ENCODE peak calls at places on chromosomes 6 and 20, in six cellular contexts. B is progenitor cell of endocrine pancreas, H is MM.1S, R is mesothelial cell of epicardium, U is astrocyte of the spinal cord, M is left lung. Z is an unnamed sample.

GRCh38 chr6:13163161-13163944 is 165.0 kb downstream of the TBC1D7 start:
- DNase-seq in B (no peak), H (no peak), R (no peak), U (no peak), M (no peak), Z (no peak)

GRCh38 chr6:34578445-34579262 is 22.5 kb upstream of the SPDEF start:
- DNase-seq in B (no peak), H (no peak), R (no peak), U (no peak), M (no peak), Z (no peak)

GRCh38 chr6:55963301-55963700 is 87.9 kb upstream of the BMP5 start:
- DNase-seq in B (no peak), H (no peak), R (no peak), U (no peak), M (no peak), Z (no peak)

GRCh38 chr20:30168025-30168799 is 1089.3 kb upstream of the DEFB115 start:
- DNase-seq in B (no peak), H (no peak), R (no peak), U (no peak), M (peak), Z (no peak)

GRCh38 chr20:50491168-50491567 is 19.0 kb upstream of the PTPN1 start:
- DNase-seq in B (no peak), H (no peak), R (no peak), U (no peak), M (no peak), Z (no peak)

GRCh38 chr6:79453558-79454042 is 83.6 kb downstream of the LCA5 start:
- DNase-seq in B (no peak), H (no peak), R (no peak), U (peak), M (no peak), Z (no peak)

GRCh38 chr6:90079555-90080490 is 185.6 kb downstream of the GJA10 start:
- DNase-seq in B (no peak), H (no peak), R (no peak), U (no peak), M (no peak), Z (no peak)

GRCh38 chr6:107692351-107692750 is 131.8 kb downstream of the SCML4 start:
- DNase-seq in B (no peak), H (no peak), R (no peak), U (peak), M (no peak), Z (no peak)

GRCh38 chr6:152206072-152206818 is 398.8 kb downstream of the ESR1 start:
- DNase-seq in B (no peak), H (no peak), R (no peak), U (no peak), M (no peak), Z (no peak)

GRCh38 chr6:14910692-14911547 is 334.9 kb upstream of the JARID2 start:
- DNase-seq in B (no peak), H (no peak), R (no peak), U (no peak), M (peak), Z (no peak)

GRCh38 chr20:95215-95614 is 7.7 kb downstream of the DEFB125 start:
- DNase-seq in B (no peak), H (no peak), R (no peak), U (no peak), M (no peak), Z (no peak)

GRCh38 chr6:37897321-37897720 is 77.8 kb downstream of the ZFAND3 start:
- DNase-seq in B (no peak), H (no peak), R (no peak), U (peak), M (no peak), Z (no peak)

GRCh38 chr20:9440891-9441290 is 73.5 kb upstream of the LAMP5 start:
- DNase-seq in B (no peak), H (no peak), R (no peak), U (no peak), M (no peak), Z (no peak)

GRCh38 chr20:35232575-35232974 is 6.1 kb downstream of the MMP24 start:
- DNase-seq in B (no peak), H (no peak), R (no peak), U (peak), M (no peak), Z (no peak)

GRCh38 chr6:30227242-30227722 is 14.1 kb upstream of the TRIM26 start:
- DNase-seq in B (no peak), H (no peak), R (no peak), U (no peak), M (no peak), Z (no peak)

GRCh38 chr6:43644940-43645612 is at the start of gene RSPH9:
- DNase-seq in B (peak), H (peak), R (peak), U (peak), M (peak), Z (no peak)

GRCh38 chr6:63644668-63645326 is 9.2 kb downstream of the PHF3 start:
- DNase-seq in B (no peak), H (no peak), R (no peak), U (peak), M (no peak), Z (no peak)

GRCh38 chr6:56370591-56371198 is 123.3 kb upstream of the COL21A1 start:
- DNase-seq in B (no peak), H (peak), R (no peak), U (peak), M (no peak), Z (no peak)

GRCh38 chr6:15430181-15430580 is 184.3 kb downstream of the JARID2 start:
- DNase-seq in B (no peak), H (no peak), R (no peak), U (no peak), M (no peak), Z (no peak)

GRCh38 chr6:81999270-81999669 is 246.8 kb upstream of the TENT5A start:
- DNase-seq in B (no peak), H (no peak), R (no peak), U (peak), M (no peak), Z (no peak)

GRCh38 chr20:57224641-57225138 is 41.8 kb downstream of the BMP7 start:
- DNase-seq in B (no peak), H (no peak), R (peak), U (no peak), M (no peak), Z (no peak)

GRCh38 chr20:49319204-49319809 is 41.5 kb upstream of the ZNFX1 start:
- DNase-seq in B (no peak), H (no peak), R (no peak), U (no peak), M (no peak), Z (no peak)

GRCh38 chr6:163170294-163170883 is 244.1 kb upstream of the QKI start:
- DNase-seq in B (no peak), H (peak), R (no peak), U (no peak), M (no peak), Z (no peak)

GRCh38 chr20:10936786-10937185 is 263.0 kb upstream of the JAG1 start:
- DNase-seq in B (no peak), H (no peak), R (no peak), U (no peak), M (no peak), Z (no peak)

GRCh38 chr20:13231031-13231752 is 10.1 kb downstream of the ISM1 start:
- DNase-seq in B (no peak), H (no peak), R (no peak), U (peak), M (no peak), Z (peak)

GRCh38 chr6:138105446-138105845 is 1.8 kb downstream of the PERP start:
- DNase-seq in B (no peak), H (peak), R (no peak), U (no peak), M (no peak), Z (no peak)

GRCh38 chr20:21090738-21091120 is 15.4 kb downstream of the LINC00237 start:
- DNase-seq in B (no peak), H (no peak), R (no peak), U (no peak), M (no peak), Z (peak)

GRCh38 chr20:62808211-62808865 is 3.7 kb downstream of the OGFR start:
- DNase-seq in B (peak), H (peak), R (peak), U (peak), M (peak), Z (no peak)

GRCh38 chr20:19691125-19691524 is 66.9 kb upstream of the RIN2 start:
- DNase-seq in B (no peak), H (no peak), R (no peak), U (no peak), M (no peak), Z (no peak)

GRCh38 chr6:150100745-150101144 is 31.8 kb upstream of the ULBP3 start:
- DNase-seq in B (no peak), H (no peak), R (no peak), U (no peak), M (no peak), Z (no peak)

GRCh38 chr6:165098165-165098564 is 211.2 kb downstream of the C6orf118 start:
- DNase-seq in B (no peak), H (no peak), R (no peak), U (no peak), M (no peak), Z (no peak)

GRCh38 chr6:47414517-47415167 is 62.9 kb upstream of the CD2AP start:
- DNase-seq in B (no peak), H (peak), R (no peak), U (peak), M (no peak), Z (no peak)

GRCh38 chr6:35508027-35508426 is 4.7 kb downstream of the TULP1 start:
- DNase-seq in B (no peak), H (no peak), R (no peak), U (no peak), M (no peak), Z (no peak)

GRCh38 chr6:1336246-1336843 is 24.4 kb downstream of the FOXQ1 start:
- DNase-seq in B (peak), H (peak), R (no peak), U (no peak), M (no peak), Z (peak)
- TF ChIP-seq CTCF in B (peak), H (peak), R (no peak), U (peak), M (no peak), Z (no peak)

DNA sequence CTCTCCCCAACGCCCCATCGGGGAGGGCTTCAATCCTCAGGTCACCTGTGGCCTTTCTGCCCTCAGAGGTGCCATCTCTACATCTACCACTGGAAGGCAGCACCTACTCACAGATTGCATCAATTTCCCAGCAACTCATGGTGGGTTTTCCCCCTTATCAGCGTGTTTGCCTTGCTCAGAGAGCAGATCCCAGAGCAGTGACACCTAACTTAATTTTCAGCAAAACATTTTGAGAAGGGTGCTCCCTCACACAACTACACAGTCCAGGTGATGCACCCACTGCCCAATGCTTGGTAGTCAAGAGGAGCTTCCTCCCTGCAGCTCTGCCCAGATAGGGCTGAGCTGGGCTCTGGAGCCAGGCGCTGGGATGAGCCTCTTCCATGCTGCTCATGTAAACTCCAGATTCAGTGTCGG is 48.2 kb downstream of the PLG start:
- DNase-seq in B (peak), H (no peak), R (no peak), U (no peak), M (no peak), Z (no peak)
- TF ChIP-seq CTCF in B (peak), H (peak), R (no peak), U (no peak), M (no peak), Z (no peak)

GRCh38 chr6:111798281-111798725 is 74.9 kb downstream of the FYN start:
- DNase-seq in B (no peak), H (no peak), R (no peak), U (no peak), M (no peak), Z (no peak)

GRCh38 chr6:111800821-111801220 is 72.4 kb downstream of the FYN start:
- DNase-seq in B (no peak), H (no peak), R (no peak), U (no peak), M (no peak), Z (no peak)

GRCh38 chr6:111800468-111800760 is 72.8 kb downstream of the FYN start:
- DNase-seq in B (no peak), H (no peak), R (no peak), U (no peak), M (no peak), Z (no peak)

GRCh38 chr6:111802720-111803119 is 70.5 kb downstream of the FYN start:
- DNase-seq in B (no peak), H (no peak), R (no peak), U (no peak), M (no peak), Z (no peak)

GRCh38 chr6:111799576-111800467 is 73.4 kb downstream of the FYN start:
- DNase-seq in B (no peak), H (no peak), R (no peak), U (no peak), M (no peak), Z (no peak)
- TF ChIP-seq CTCF in B (peak), H (no peak), R (no peak), U (no peak), M (no peak), Z (no peak)

GRCh38 chr20:3890410-3890751 is 1.2 kb downstream of the PANK2 start:
- DNase-seq in B (no peak), H (no peak), R (no peak), U (peak), M (no peak), Z (no peak)

GRCh38 chr20:3889489-3890409 is 562 bp downstream of the PANK2 start:
- DNase-seq in B (peak), H (peak), R (peak), U (no peak), M (peak), Z (no peak)

GRCh38 chr20:3890999-3891929 is 2.1 kb downstream of the PANK2 start:
- DNase-seq in B (no peak), H (no peak), R (no peak), U (no peak), M (no peak), Z (no peak)

GRCh38 chr20:3887870-3888614 is 1.1 kb upstream of the PANK2 start:
- DNase-seq in B (no peak), H (no peak), R (no peak), U (no peak), M (peak), Z (no peak)

DNA sequence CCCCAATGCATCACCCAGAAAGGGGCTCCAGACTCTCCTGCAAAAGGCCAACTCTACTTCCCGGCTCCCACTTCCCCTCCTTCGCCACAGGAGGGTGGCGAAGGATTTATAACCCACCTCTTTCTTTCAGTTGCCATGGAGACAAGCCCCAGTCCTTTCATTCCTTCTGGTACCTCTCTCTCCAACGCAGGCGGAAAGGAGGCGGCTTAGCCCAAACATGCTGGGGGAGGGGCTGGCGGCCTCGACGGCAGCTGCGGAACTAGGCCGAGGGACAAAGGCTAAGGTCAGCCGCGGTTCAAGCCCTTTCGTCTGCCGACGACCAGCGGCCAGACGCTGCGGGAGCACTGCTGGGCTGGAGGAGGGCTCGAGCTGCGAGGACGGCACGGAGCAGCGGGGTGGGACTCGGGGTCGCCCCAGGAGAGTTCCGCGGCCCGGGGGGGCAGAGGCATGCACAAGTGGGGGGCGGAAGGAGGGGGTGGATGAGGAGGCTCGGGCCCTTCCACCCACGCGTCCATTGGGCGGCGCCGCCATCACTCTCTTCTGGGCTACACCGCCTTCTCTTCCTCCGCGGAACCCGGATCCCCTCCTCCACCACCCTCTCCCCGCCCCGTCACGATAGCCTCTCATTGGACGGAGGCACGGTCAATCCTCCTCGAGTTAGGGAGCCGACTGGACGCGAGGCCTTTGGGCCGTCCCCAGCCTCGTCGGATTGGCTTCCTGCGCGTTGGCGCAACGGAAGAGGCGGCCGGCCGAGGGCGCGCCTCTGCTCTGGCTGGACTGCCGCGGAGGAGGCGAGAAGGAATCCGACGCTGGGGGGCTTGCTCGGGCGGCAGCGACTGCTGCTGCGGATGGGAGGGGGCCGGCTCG is at the start of gene PANK2:
- DNase-seq in B (peak), H (peak), R (peak), U (peak), M (peak), Z (peak)
- TF ChIP-seq CTCF in B (peak), H (peak), R (no peak), U (peak), M (peak), Z (peak)

GRCh38 chr20:44942264-44942973 is 17.8 kb downstream of the TOMM34 start:
- DNase-seq in B (no peak), H (no peak), R (no peak), U (no peak), M (no peak), Z (no peak)

GRCh38 chr20:44943828-44944227 is 16.4 kb downstream of the TOMM34 start:
- DNase-seq in B (no peak), H (no peak), R (no peak), U (no peak), M (no peak), Z (no peak)

GRCh38 chr20:44945261-44945660 is 14.9 kb downstream of the TOMM34 start:
- DNase-seq in B (no peak), H (no peak), R (no peak), U (no peak), M (no peak), Z (no peak)

GRCh38 chr20:44938637-44939036 is 21.6 kb downstream of the TOMM34 start:
- DNase-seq in B (no peak), H (no peak), R (no peak), U (no peak), M (no peak), Z (no peak)

GRCh38 chr20:44941292-44941691 is 18.9 kb downstream of the TOMM34 start:
- DNase-seq in B (no peak), H (no peak), R (no peak), U (no peak), M (no peak), Z (no peak)
- TF ChIP-seq CTCF in B (no peak), H (no peak), R (no peak), U (no peak), M (no peak), Z (no peak)

GRCh38 chr20:46587986-46588385 is 37.5 kb upstream of the OCSTAMP start:
- DNase-seq in B (no peak), H (no peak), R (no peak), U (no peak), M (no peak), Z (no peak)

GRCh38 chr20:46588532-46589509 is 38.4 kb upstream of the OCSTAMP start:
- DNase-seq in B (no peak), H (peak), R (no peak), U (no peak), M (no peak), Z (no peak)

GRCh38 chr20:46590453-46590852 is 40.0 kb upstream of the OCSTAMP start:
- DNase-seq in B (no peak), H (no peak), R (no peak), U (no peak), M (no peak), Z (no peak)

GRCh38 chr20:46594725-46595124 is 44.3 kb upstream of the OCSTAMP start:
- DNase-seq in B (no peak), H (no peak), R (no peak), U (no peak), M (no peak), Z (no peak)

DNA sequence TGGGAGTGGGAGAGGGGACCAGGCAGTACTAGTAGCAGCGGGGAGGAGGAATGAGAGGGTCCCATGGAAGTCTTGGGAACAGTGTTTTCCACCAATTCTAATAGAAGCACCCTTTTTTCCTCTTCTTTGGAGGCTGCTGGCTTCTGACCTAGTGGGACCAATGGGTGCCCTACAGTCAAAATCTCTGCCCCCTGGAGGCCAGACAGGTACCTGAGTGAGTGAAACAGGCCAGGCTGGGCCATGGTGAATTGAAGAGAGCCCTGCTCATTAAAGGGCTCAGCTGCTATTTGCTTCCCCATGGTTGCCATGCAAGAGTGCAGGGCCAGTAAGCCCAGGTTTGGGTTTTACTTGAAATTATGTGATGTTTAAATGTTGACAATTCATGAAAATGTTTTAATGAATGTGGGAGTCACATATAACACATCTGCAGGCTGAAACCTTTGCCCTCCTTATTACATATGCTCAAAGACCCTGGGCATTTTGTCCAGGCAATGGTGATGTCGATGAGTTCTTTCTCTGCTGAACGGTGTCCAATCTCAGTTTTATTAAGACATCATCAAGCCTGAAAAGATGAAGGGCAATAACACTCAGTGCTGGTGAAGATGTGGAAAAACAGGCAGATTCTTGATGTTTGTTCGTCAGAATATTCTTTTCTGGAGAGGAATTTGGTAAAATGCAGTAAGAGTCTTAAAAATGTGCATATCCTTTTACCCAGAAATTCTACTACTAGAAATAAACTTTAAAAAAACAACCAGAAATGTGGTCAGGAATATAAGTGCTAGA is 42.3 kb upstream of the OCSTAMP start:
- DNase-seq in B (no peak), H (no peak), R (no peak), U (no peak), M (no peak), Z (no peak)
- TF ChIP-seq CTCF in B (no peak), H (peak), R (no peak), U (no peak), M (no peak), Z (no peak)

GRCh38 chr6:170113141-170113540 is 177.7 kb downstream of the DLL1 start:
- DNase-seq in B (no peak), H (no peak), R (no peak), U (no peak), M (no peak), Z (no peak)
- TF ChIP-seq CTCF in B (no peak), H (no peak), R (no peak), U (no peak), M (no peak), Z (no peak)

Z was measured in esophagus muscularis mucosa.